ENCODE peak calls at places on chromosomes 6 and 20, in six cellular contexts. G is NCI-H1417; A is HCEC 1CT; P is occipital lobe; V is stimulated activated CD8-positive, alpha-beta memory T cell treated with anti-CD3 and anti-CD28 coated beads, Interleukin-15, amount 100 ng/mL, for 1 hour; D is tibial artery. R is an unnamed sample.

GRCh38 chr20:44183282-44183681 is 3.7 kb downstream of the JPH2 start:
- DNase-seq in D (no peak), P (no peak), G (peak), V (no peak), A (no peak), R (no peak)

GRCh38 chr6:119484598-119484997 is 135.0 kb upstream of the MAN1A1 start:
- DNase-seq in A (peak), D (no peak), G (no peak), P (no peak), V (no peak), R (no peak)

GRCh38 chr6:90383212-90383611 is 86.6 kb upstream of the BACH2 start:
- DNase-seq in P (no peak), A (no peak), D (no peak), G (no peak), V (no peak), R (no peak)

GRCh38 chr6:105077592-105078463 is 102.0 kb downstream of the POPDC3 start:
- DNase-seq in V (no peak), G (peak), A (peak), P (no peak), D (no peak), R (peak)

GRCh38 chr20:39632757-39633156 is 670.6 kb downstream of the DHX35 start:
- DNase-seq in V (no peak), P (no peak), A (no peak), G (no peak), D (no peak), R (no peak)

GRCh38 chr6:145783796-145784195 is 30.8 kb downstream of the FBXO30 start:
- DNase-seq in P (no peak), D (no peak), A (no peak), G (no peak), V (no peak), R (no peak)

GRCh38 chr6:11172501-11173337 is 59.7 kb downstream of the NEDD9 start:
- DNase-seq in G (peak), V (peak), P (no peak), D (peak), A (peak), R (peak)

GRCh38 chr6:108760158-108761050 is 87.8 kb upstream of the ARMC2 start:
- DNase-seq in V (no peak), G (peak), A (peak), P (no peak), D (no peak), R (no peak)

GRCh38 chr20:51633430-51633829 is 90.9 kb upstream of the NFATC2 start:
- DNase-seq in G (no peak), A (no peak), V (no peak), D (no peak), P (no peak), R (no peak)

GRCh38 chr6:327538-328183 is 35.4 kb downstream of the DUSP22 start:
- DNase-seq in A (no peak), P (no peak), D (no peak), V (no peak), G (no peak), R (no peak)

GRCh38 chr20:11372831-11373230 is 544.9 kb upstream of the BTBD3 start:
- DNase-seq in A (no peak), D (no peak), V (no peak), G (no peak), P (no peak), R (no peak)

GRCh38 chr6:37160922-37161778 is 8.8 kb upstream of the PIM1 start:
- DNase-seq in A (no peak), P (no peak), G (no peak), D (no peak), V (no peak), R (no peak)

R was measured in MM.1S.